ENCODE peak calls at places on chromosomes 7 and 10, in four cellular contexts. X is fibroblast of gingiva, Y is NCI-H1436, C is WTC11. R is an unnamed sample.

GRCh38 chr10:43249151-43249961 is 17.5 kb downstream of the RASGEF1A start:
- DNase-seq in X (no peak), Y (no peak), C (peak), R (no peak)

GRCh38 chr7:575425-576366 is 56.0 kb upstream of the PDGFA start:
- DNase-seq in X (no peak), Y (no peak), C (no peak), R (no peak)

GRCh38 chr10:129203819-129204218 is 263.2 kb upstream of the MGMT start:
- DNase-seq in X (no peak), Y (no peak), C (no peak), R (no peak)

GRCh38 chr7:52163311-52163710 is 846.7 kb upstream of the COBL start:
- DNase-seq in X (no peak), Y (no peak), C (no peak), R (no peak)

GRCh38 chr10:69481280-69481679 is 30.0 kb downstream of the TSPAN15 start:
- DNase-seq in X (no peak), Y (no peak), C (no peak), R (no peak)

GRCh38 chr10:48842231-48842630 is 97.4 kb downstream of the LRRC18 start:
- DNase-seq in X (no peak), Y (no peak), C (no peak), R (no peak)

GRCh38 chr7:21526007-21526406 is 16.8 kb upstream of the DNAH11 start:
- DNase-seq in X (no peak), Y (no peak), C (no peak), R (no peak)

GRCh38 chr7:738723-739454 is 11.8 kb upstream of the PRKAR1B start:
- DNase-seq in X (no peak), Y (no peak), C (no peak), R (no peak)

GRCh38 chr10:3422282-3422681 is 249.7 kb upstream of the PITRM1 start:
- DNase-seq in X (no peak), Y (no peak), C (no peak), R (no peak)

GRCh38 chr7:54260868-54261475 is 281.2 kb upstream of the VSTM2A start:
- DNase-seq in X (no peak), Y (no peak), C (no peak), R (no peak)

GRCh38 chr10:49324711-49325110 is 25.7 kb downstream of the C10orf71 start:
- DNase-seq in X (no peak), Y (no peak), C (peak), R (no peak)

GRCh38 chr10:48554668-48555067 is 50.2 kb downstream of the ARHGAP22 start:
- DNase-seq in X (no peak), Y (no peak), C (no peak), R (no peak)

GRCh38 chr10:58981051-58981450 is 195.4 kb upstream of the PHYHIPL start:
- DNase-seq in X (no peak), Y (no peak), C (no peak), R (no peak)

R was measured in NCI-H1092.